ENCODE peak calls at places on chromosomes 3 and 15, in five cellular contexts. P is stimulated activated CD4-positive, alpha-beta T cell treated with anti-CD3 and anti-CD28 coated beads, Interleukin-2, amount 100 ng/mL, for 24 hours; V is Daoy; H is heart left ventricle; M is neural progenitor cell. Z is an unnamed sample.

GRCh38 chr3:159029306-159030026 is 227.6 kb downstream of the MFSD1 start:
- DNase-seq in P (no peak), V (no peak), H (no peak), M (no peak), Z (no peak)

GRCh38 chr3:86949850-86950249 is 41.1 kb downstream of the VGLL3 start:
- DNase-seq in P (no peak), V (no peak), H (no peak), M (no peak), Z (no peak)

GRCh38 chr3:190205739-190206138 is 85.0 kb upstream of the P3H2 start:
- DNase-seq in P (no peak), V (peak), H (no peak), M (no peak), Z (no peak)

GRCh38 chr15:100721758-100722550 is 119.6 kb downstream of the ASB7 start:
- DNase-seq in P (no peak), V (peak), H (peak), M (no peak), Z (no peak)

GRCh38 chr3:188439080-188439479 is 285.1 kb downstream of the LPP start:
- DNase-seq in P (no peak), V (peak), H (no peak), M (no peak), Z (no peak)

GRCh38 chr3:81592101-81592500 is 169.3 kb downstream of the GBE1 start:
- DNase-seq in P (no peak), V (peak), H (no peak), M (no peak), Z (no peak)

GRCh38 chr15:58285212-58285920 is 146.4 kb upstream of the LIPC start:
- DNase-seq in P (no peak), V (no peak), H (no peak), M (no peak), Z (no peak)

GRCh38 chr3:111650378-111651275 is 55.5 kb upstream of the ZBED2 start:
- DNase-seq in P (no peak), V (no peak), H (no peak), M (no peak), Z (no peak)